ENCODE peak calls at places on chromosome 11, in eight cellular contexts. One of them, this sample, is unnamed.

GRCh38 chr11:75762885-75763284 is 5.7 kb upstream of the DGAT2 start:
- DNase-seq in substantia nigra: no peak
- DNase-seq in left ventricle myocardium inferior: no peak
- DNase-seq in stimulated activated CD8-positive, alpha-beta memory T cell treated with anti-CD3 and anti-CD28 coated beads, Interleukin-15, amount 100 ng/mL, for 4 hours: no peak
- DNase-seq in foreskin fibroblast: peak
- DNase-seq in AG10803: peak
- DNase-seq in stimulated activated CD4-positive, alpha-beta T cell treated with anti-CD3 and anti-CD28 coated beads, Interleukin-1b, Interleukin-23, amount 100 ng/mL, for 1 hour: no peak
- DNase-seq in psoas muscle: no peak
- DNase-seq in this sample: no peak

GRCh38 chr11:126995989-126996388 is 4.6 kb downstream of the KIRREL3 start:
- DNase-seq in left ventricle myocardium inferior: no peak
- DNase-seq in foreskin fibroblast: no peak
- DNase-seq in stimulated activated CD8-positive, alpha-beta memory T cell treated with anti-CD3 and anti-CD28 coated beads, Interleukin-15, amount 100 ng/mL, for 4 hours: no peak
- DNase-seq in AG10803: no peak
- DNase-seq in substantia nigra: no peak
- DNase-seq in stimulated activated CD4-positive, alpha-beta T cell treated with anti-CD3 and anti-CD28 coated beads, Interleukin-1b, Interleukin-23, amount 100 ng/mL, for 1 hour: no peak
- DNase-seq in psoas muscle: no peak
- DNase-seq in this sample: no peak

GRCh38 chr11:64609436-64610047 is 18.5 kb downstream of the SLC22A12 start:
- DNase-seq in psoas muscle: no peak
- DNase-seq in AG10803: no peak
- DNase-seq in foreskin fibroblast: no peak
- DNase-seq in stimulated activated CD8-positive, alpha-beta memory T cell treated with anti-CD3 and anti-CD28 coated beads, Interleukin-15, amount 100 ng/mL, for 4 hours: no peak
- DNase-seq in left ventricle myocardium inferior: no peak
- DNase-seq in substantia nigra: no peak
- DNase-seq in stimulated activated CD4-positive, alpha-beta T cell treated with anti-CD3 and anti-CD28 coated beads, Interleukin-1b, Interleukin-23, amount 100 ng/mL, for 1 hour: no peak
- DNase-seq in this sample: no peak

GRCh38 chr11:134071306-134071705 is 2.4 kb downstream of the JAM3 start:
- DNase-seq in left ventricle myocardium inferior: no peak
- DNase-seq in stimulated activated CD4-positive, alpha-beta T cell treated with anti-CD3 and anti-CD28 coated beads, Interleukin-1b, Interleukin-23, amount 100 ng/mL, for 1 hour: no peak
- DNase-seq in stimulated activated CD8-positive, alpha-beta memory T cell treated with anti-CD3 and anti-CD28 coated beads, Interleukin-15, amount 100 ng/mL, for 4 hours: no peak
- DNase-seq in psoas muscle: no peak
- DNase-seq in AG10803: no peak
- DNase-seq in substantia nigra: no peak
- DNase-seq in foreskin fibroblast: no peak
- DNase-seq in this sample: no peak

GRCh38 chr11:34940026-34940677 is 23.7 kb downstream of the PDHX start:
- DNase-seq in psoas muscle: no peak
- DNase-seq in stimulated activated CD8-positive, alpha-beta memory T cell treated with anti-CD3 and anti-CD28 coated beads, Interleukin-15, amount 100 ng/mL, for 4 hours: no peak
- DNase-seq in stimulated activated CD4-positive, alpha-beta T cell treated with anti-CD3 and anti-CD28 coated beads, Interleukin-1b, Interleukin-23, amount 100 ng/mL, for 1 hour: no peak
- DNase-seq in left ventricle myocardium inferior: no peak
- DNase-seq in foreskin fibroblast: no peak
- DNase-seq in substantia nigra: no peak
- DNase-seq in AG10803: peak
- DNase-seq in this sample: no peak

GRCh38 chr11:103851166-103851651 is 185.2 kb upstream of the DDI1 start:
- DNase-seq in stimulated activated CD8-positive, alpha-beta memory T cell treated with anti-CD3 and anti-CD28 coated beads, Interleukin-15, amount 100 ng/mL, for 4 hours: no peak
- DNase-seq in psoas muscle: no peak
- DNase-seq in substantia nigra: no peak
- DNase-seq in AG10803: peak
- DNase-seq in left ventricle myocardium inferior: no peak
- DNase-seq in foreskin fibroblast: no peak
- DNase-seq in stimulated activated CD4-positive, alpha-beta T cell treated with anti-CD3 and anti-CD28 coated beads, Interleukin-1b, Interleukin-23, amount 100 ng/mL, for 1 hour: no peak
- DNase-seq in this sample: no peak

GRCh38 chr11:128695539-128696221 is 1.8 kb downstream of the FLI1 start:
- DNase-seq in stimulated activated CD4-positive, alpha-beta T cell treated with anti-CD3 and anti-CD28 coated beads, Interleukin-1b, Interleukin-23, amount 100 ng/mL, for 1 hour: no peak
- DNase-seq in stimulated activated CD8-positive, alpha-beta memory T cell treated with anti-CD3 and anti-CD28 coated beads, Interleukin-15, amount 100 ng/mL, for 4 hours: no peak
- DNase-seq in substantia nigra: no peak
- DNase-seq in foreskin fibroblast: no peak
- DNase-seq in AG10803: no peak
- DNase-seq in psoas muscle: no peak
- DNase-seq in left ventricle myocardium inferior: no peak
- DNase-seq in this sample: no peak

GRCh38 chr11:128735935-128736610 is 42.2 kb downstream of the FLI1 start:
- DNase-seq in substantia nigra: no peak
- DNase-seq in stimulated activated CD8-positive, alpha-beta memory T cell treated with anti-CD3 and anti-CD28 coated beads, Interleukin-15, amount 100 ng/mL, for 4 hours: no peak
- DNase-seq in AG10803: no peak
- DNase-seq in psoas muscle: no peak
- DNase-seq in foreskin fibroblast: no peak
- DNase-seq in stimulated activated CD4-positive, alpha-beta T cell treated with anti-CD3 and anti-CD28 coated beads, Interleukin-1b, Interleukin-23, amount 100 ng/mL, for 1 hour: no peak
- DNase-seq in left ventricle myocardium inferior: no peak
- DNase-seq in this sample: no peak

This sample was measured in MG63.